ENCODE peak calls at places on chromosomes 12 and 14, in ten cellular contexts. One of them, this sample, is unnamed.

GRCh38 chr12:92827836-92828431 is 101.2 kb downstream of the EEA1 start:
- DNase-seq in lower leg skin: no peak
- DNase-seq in suprapubic skin: no peak
- DNase-seq in tibial nerve: peak; percentile 16
- DNase-seq in fibroblast of mammary gland: peak; percentile 67
- DNase-seq in mucosa of descending colon: peak; percentile 74
- DNase-seq in epithelial cell of esophagus: peak; percentile 66
- DNase-seq in astrocyte: peak; percentile 7
- DNase-seq in heart right ventricle: no peak
- DNase-seq in kidney: no peak
- DNase-seq in this sample: no peak

GRCh38 chr12:104023710-104024109 is 26.3 kb downstream of the GLT8D2 start:
- DNase-seq in tibial nerve: no peak
- DNase-seq in astrocyte: no peak
- DNase-seq in fibroblast of mammary gland: no peak
- DNase-seq in suprapubic skin: no peak
- DNase-seq in heart right ventricle: no peak
- DNase-seq in mucosa of descending colon: no peak
- DNase-seq in kidney: no peak
- DNase-seq in lower leg skin: no peak
- DNase-seq in epithelial cell of esophagus: no peak
- DNase-seq in this sample: no peak

GRCh38 chr12:106342397-106343212 is 14.9 kb upstream of the POLR3B start:
- DNase-seq in kidney: peak; percentile 86
- DNase-seq in mucosa of descending colon: peak; percentile 70
- DNase-seq in lower leg skin: peak; percentile 95
- DNase-seq in astrocyte: peak; percentile 70
- DNase-seq in tibial nerve: peak; percentile 79
- DNase-seq in fibroblast of mammary gland: peak; percentile 89
- DNase-seq in epithelial cell of esophagus: peak; percentile 65
- DNase-seq in suprapubic skin: peak; percentile 86
- DNase-seq in heart right ventricle: peak; percentile 72
- DNase-seq in this sample: no peak

GRCh38 chr12:16350682-16351081 is 3.2 kb downstream of the MGST1 start:
- DNase-seq in fibroblast of mammary gland: peak; percentile 99
- DNase-seq in kidney: no peak
- DNase-seq in mucosa of descending colon: no peak
- DNase-seq in astrocyte: peak; percentile 97
- DNase-seq in tibial nerve: peak; percentile 71
- DNase-seq in heart right ventricle: peak; percentile 12
- DNase-seq in suprapubic skin: no peak
- DNase-seq in lower leg skin: no peak
- DNase-seq in epithelial cell of esophagus: peak; percentile 99
- DNase-seq in this sample: peak; percentile 83

GRCh38 chr12:25976289-25976688 is 17.8 kb downstream of the RASSF8 start:
- DNase-seq in heart right ventricle: no peak
- DNase-seq in astrocyte: no peak
- DNase-seq in kidney: no peak
- DNase-seq in tibial nerve: no peak
- DNase-seq in mucosa of descending colon: no peak
- DNase-seq in suprapubic skin: no peak
- DNase-seq in epithelial cell of esophagus: no peak
- DNase-seq in lower leg skin: no peak
- DNase-seq in fibroblast of mammary gland: peak; percentile 55
- DNase-seq in this sample: no peak

GRCh38 chr12:66633676-66634075 is 45.2 kb downstream of the GRIP1 start:
- DNase-seq in astrocyte: peak; percentile 73
- DNase-seq in kidney: no peak
- DNase-seq in epithelial cell of esophagus: peak; percentile 76
- DNase-seq in fibroblast of mammary gland: peak; percentile 38
- DNase-seq in tibial nerve: no peak
- DNase-seq in suprapubic skin: no peak
- DNase-seq in mucosa of descending colon: no peak
- DNase-seq in heart right ventricle: no peak
- DNase-seq in lower leg skin: no peak
- DNase-seq in this sample: no peak

GRCh38 chr14:69105326-69105725 is 47.6 kb downstream of the DCAF5 start:
- DNase-seq in fibroblast of mammary gland: peak; percentile 84
- DNase-seq in kidney: no peak
- DNase-seq in heart right ventricle: no peak
- DNase-seq in astrocyte: peak; percentile 87
- DNase-seq in tibial nerve: no peak
- DNase-seq in epithelial cell of esophagus: peak; percentile 76
- DNase-seq in suprapubic skin: no peak
- DNase-seq in lower leg skin: no peak
- DNase-seq in mucosa of descending colon: no peak
- DNase-seq in this sample: no peak

GRCh38 chr14:20469890-20470858 is 968 bp downstream of the PNP start:
- DNase-seq in tibial nerve: no peak
- DNase-seq in astrocyte: peak; percentile 57
- DNase-seq in kidney: peak; percentile 79
- DNase-seq in lower leg skin: peak; percentile 87
- DNase-seq in heart right ventricle: no peak
- DNase-seq in epithelial cell of esophagus: peak; percentile 94
- DNase-seq in mucosa of descending colon: peak; percentile 52
- DNase-seq in fibroblast of mammary gland: peak; percentile 88
- DNase-seq in suprapubic skin: no peak
- DNase-seq in this sample: no peak

GRCh38 chr14:19828314-19828713 is 24.7 kb downstream of the OR4N2 start:
- DNase-seq in suprapubic skin: no peak
- DNase-seq in epithelial cell of esophagus: no peak
- DNase-seq in lower leg skin: no peak
- DNase-seq in mucosa of descending colon: no peak
- DNase-seq in fibroblast of mammary gland: no peak
- DNase-seq in heart right ventricle: no peak
- DNase-seq in astrocyte: no peak
- DNase-seq in kidney: no peak
- DNase-seq in tibial nerve: no peak
- DNase-seq in this sample: no peak

GRCh38 chr14:64806202-64806861 is 73.4 kb downstream of the SPTB start:
- DNase-seq in tibial nerve: no peak
- DNase-seq in fibroblast of mammary gland: peak; percentile 76
- DNase-seq in lower leg skin: no peak
- DNase-seq in epithelial cell of esophagus: peak; percentile 74
- DNase-seq in suprapubic skin: peak; percentile 13
- DNase-seq in astrocyte: peak; percentile 97
- DNase-seq in kidney: no peak
- DNase-seq in heart right ventricle: no peak
- DNase-seq in mucosa of descending colon: no peak
- DNase-seq in this sample: peak; percentile 75

GRCh38 chr14:75518625-75519024 is 3.6 kb upstream of the BATF start:
- DNase-seq in heart right ventricle: no peak
- DNase-seq in epithelial cell of esophagus: peak; percentile 47
- DNase-seq in kidney: no peak
- DNase-seq in fibroblast of mammary gland: peak; percentile 37
- DNase-seq in tibial nerve: no peak
- DNase-seq in lower leg skin: no peak
- DNase-seq in suprapubic skin: no peak
- DNase-seq in mucosa of descending colon: peak; percentile 57
- DNase-seq in astrocyte: no peak
- DNase-seq in this sample: no peak

GRCh38 chr14:68794856-68795601 is 2.2 kb upstream of the ZFP36L1 start:
- DNase-seq in tibial nerve: peak; percentile 72
- DNase-seq in heart right ventricle: no peak
- DNase-seq in mucosa of descending colon: peak; percentile 66
- DNase-seq in kidney: peak; percentile 79
- DNase-seq in epithelial cell of esophagus: peak; percentile 65
- DNase-seq in fibroblast of mammary gland: peak; percentile 96
- DNase-seq in lower leg skin: peak; percentile 92
- DNase-seq in suprapubic skin: peak; percentile 81
- DNase-seq in astrocyte: peak; percentile 94
- DNase-seq in this sample: peak; percentile 90

GRCh38 chr12:78185109-78185508 is 354.4 kb downstream of the NAV3 start:
- DNase-seq in mucosa of descending colon: no peak
- DNase-seq in kidney: no peak
- DNase-seq in heart right ventricle: no peak
- DNase-seq in lower leg skin: no peak
- DNase-seq in epithelial cell of esophagus: peak; percentile 75
- DNase-seq in astrocyte: peak; percentile 73
- DNase-seq in suprapubic skin: no peak
- DNase-seq in fibroblast of mammary gland: peak; percentile 83
- DNase-seq in tibial nerve: no peak
- DNase-seq in this sample: no peak

GRCh38 chr12:50611021-50611420 is 106.2 kb downstream of the DIP2B start:
- DNase-seq in heart right ventricle: no peak
- DNase-seq in lower leg skin: no peak
- DNase-seq in fibroblast of mammary gland: no peak
- DNase-seq in kidney: no peak
- DNase-seq in mucosa of descending colon: no peak
- DNase-seq in astrocyte: no peak
- DNase-seq in suprapubic skin: no peak
- DNase-seq in tibial nerve: no peak
- DNase-seq in epithelial cell of esophagus: no peak
- DNase-seq in this sample: no peak

GRCh38 chr12:85182699-85183098 is 97.3 kb upstream of the ALX1 start:
- DNase-seq in mucosa of descending colon: no peak
- DNase-seq in lower leg skin: no peak
- DNase-seq in suprapubic skin: no peak
- DNase-seq in kidney: peak; percentile 74
- DNase-seq in epithelial cell of esophagus: no peak
- DNase-seq in heart right ventricle: no peak
- DNase-seq in tibial nerve: no peak
- DNase-seq in fibroblast of mammary gland: no peak
- DNase-seq in astrocyte: no peak
- DNase-seq in this sample: no peak

GRCh38 chr12:64522807-64523206 is 70.9 kb downstream of the TBK1 start:
- DNase-seq in lower leg skin: no peak
- DNase-seq in fibroblast of mammary gland: peak; percentile 62
- DNase-seq in mucosa of descending colon: no peak
- DNase-seq in astrocyte: peak; percentile 31
- DNase-seq in epithelial cell of esophagus: no peak
- DNase-seq in kidney: no peak
- DNase-seq in heart right ventricle: no peak
- DNase-seq in suprapubic skin: no peak
- DNase-seq in tibial nerve: no peak
- DNase-seq in this sample: no peak

GRCh38 chr14:77124345-77125274 is 17.0 kb downstream of the ZDHHC22 start:
- DNase-seq in lower leg skin: no peak
- DNase-seq in suprapubic skin: no peak
- DNase-seq in astrocyte: no peak
- DNase-seq in mucosa of descending colon: peak; percentile 69
- DNase-seq in fibroblast of mammary gland: peak; percentile 25
- DNase-seq in epithelial cell of esophagus: peak; percentile 44
- DNase-seq in heart right ventricle: peak; percentile 63
- DNase-seq in tibial nerve: peak; percentile 18
- DNase-seq in kidney: peak; percentile 80
- DNase-seq in this sample: no peak
- TF ChIP-seq CTCF in lower leg skin: no peak
- TF ChIP-seq CTCF in suprapubic skin: peak; percentile 82
- TF ChIP-seq CTCF in astrocyte: peak; percentile 24
- TF ChIP-seq CTCF in mucosa of descending colon: peak; percentile 79
- TF ChIP-seq CTCF in fibroblast of mammary gland: no peak
- TF ChIP-seq CTCF in epithelial cell of esophagus: no peak
- TF ChIP-seq CTCF in heart right ventricle: peak; percentile 56
- TF ChIP-seq CTCF in tibial nerve: peak; percentile 92
- TF ChIP-seq CTCF in kidney: peak; percentile 47
- TF ChIP-seq CTCF in this sample: peak; percentile 16

DNA sequence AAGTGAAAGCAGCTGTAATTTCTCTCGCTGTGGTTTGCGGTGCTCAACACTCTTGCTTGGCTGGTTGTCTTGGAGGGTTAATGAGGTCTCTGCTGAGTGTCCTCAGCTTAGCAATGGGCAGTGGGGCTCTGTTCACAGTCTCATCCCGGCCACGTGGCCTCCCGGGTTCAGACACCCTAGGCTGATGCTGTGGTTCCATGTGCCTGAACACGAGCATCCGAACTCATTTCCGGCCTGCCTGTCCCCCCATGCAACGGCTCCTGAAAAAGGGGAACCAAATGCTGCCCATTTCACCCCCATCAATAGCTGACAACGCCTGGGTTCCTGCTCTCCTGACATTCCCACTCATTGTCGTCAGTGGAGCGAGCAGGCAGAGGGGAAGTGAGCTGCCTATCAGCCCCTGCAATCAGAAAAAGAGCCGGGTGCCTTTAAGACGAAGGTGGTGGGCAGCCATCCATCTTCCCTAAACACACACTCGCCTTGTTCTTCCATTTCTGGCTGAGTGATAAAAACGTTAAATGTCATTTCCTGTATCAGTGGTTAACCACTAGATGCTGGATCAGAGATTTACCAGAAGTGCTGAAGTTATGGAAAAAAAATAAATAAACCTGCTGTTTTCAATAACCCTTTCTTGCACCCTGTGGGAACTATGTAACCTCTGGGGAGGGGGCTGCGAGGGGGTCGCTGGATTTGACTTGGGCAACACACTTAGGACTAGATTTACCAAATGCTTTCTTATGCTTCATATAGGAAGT is 60.3 kb upstream of the BCL2L14 start:
- DNase-seq in heart right ventricle: peak; percentile 41
- DNase-seq in fibroblast of mammary gland: peak; percentile 74
- DNase-seq in lower leg skin: peak; percentile 86
- DNase-seq in kidney: no peak
- DNase-seq in tibial nerve: peak; percentile 40
- DNase-seq in mucosa of descending colon: peak; percentile 43
- DNase-seq in suprapubic skin: no peak
- DNase-seq in astrocyte: peak; percentile 91
- DNase-seq in epithelial cell of esophagus: no peak
- DNase-seq in this sample: no peak
- H3K4me3 ChIP-seq in heart right ventricle: peak overlapping the region; percentile 28
- H3K4me3 ChIP-seq in fibroblast of mammary gland: no peak overlapping the region
- H3K4me3 ChIP-seq in lower leg skin: no peak overlapping the region
- H3K4me3 ChIP-seq in kidney: peak overlapping the region; percentile 31
- H3K4me3 ChIP-seq in tibial nerve: peak overlapping the region; percentile 36
- H3K4me3 ChIP-seq in mucosa of descending colon: no peak overlapping the region
- H3K4me3 ChIP-seq in suprapubic skin: peak overlapping the region; percentile 8
- H3K4me3 ChIP-seq in astrocyte: no peak overlapping the region
- H3K4me3 ChIP-seq in epithelial cell of esophagus: no peak overlapping the region
- H3K4me3 ChIP-seq in this sample: peak overlapping the region; percentile 6

DNA sequence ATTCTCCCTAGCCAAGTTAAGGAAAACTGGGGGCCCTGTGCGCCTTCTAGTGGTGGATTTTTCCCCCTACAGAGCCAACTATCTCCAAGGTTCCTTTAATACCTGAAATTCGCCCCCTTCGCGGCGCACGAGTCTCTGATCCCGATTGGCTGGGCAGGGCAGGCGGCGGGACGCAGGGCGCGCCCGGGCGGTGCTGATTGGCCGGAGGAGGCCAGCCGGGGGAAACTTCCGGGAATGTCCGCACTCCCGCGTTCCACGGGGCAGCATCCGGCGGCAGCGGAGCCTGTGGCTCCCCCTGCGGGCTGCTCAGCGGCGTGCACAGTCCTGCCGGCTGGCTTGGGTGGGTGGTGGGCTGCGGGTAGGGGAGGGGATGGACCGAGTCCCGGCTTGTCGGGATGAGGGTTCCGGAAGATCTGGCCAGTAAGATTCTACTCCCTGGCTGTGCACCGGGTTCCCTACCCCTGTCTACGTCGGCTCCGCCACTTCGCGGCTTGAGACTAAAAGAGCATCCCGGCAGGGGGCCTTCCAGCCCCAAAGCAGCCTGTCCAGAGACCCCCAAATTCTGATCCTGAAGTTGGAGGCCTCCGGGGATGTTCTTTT is at the start of gene NABP2:
- DNase-seq in suprapubic skin: peak; percentile 99
- DNase-seq in lower leg skin: peak; percentile 99
- DNase-seq in astrocyte: peak; percentile 91
- DNase-seq in heart right ventricle: peak; percentile 98
- DNase-seq in epithelial cell of esophagus: peak; percentile 99
- DNase-seq in fibroblast of mammary gland: peak; percentile 96
- DNase-seq in mucosa of descending colon: peak; percentile 98
- DNase-seq in kidney: peak; percentile 99
- DNase-seq in tibial nerve: peak; percentile 97
- DNase-seq in this sample: peak; percentile 75
- TF ChIP-seq CTCF in suprapubic skin: peak; percentile 93
- TF ChIP-seq CTCF in lower leg skin: peak; percentile 93
- TF ChIP-seq CTCF in astrocyte: peak; percentile 73
- TF ChIP-seq CTCF in heart right ventricle: peak; percentile 86
- TF ChIP-seq CTCF in epithelial cell of esophagus: peak; percentile 65
- TF ChIP-seq CTCF in fibroblast of mammary gland: peak; percentile 72
- TF ChIP-seq CTCF in mucosa of descending colon: peak; percentile 87
- TF ChIP-seq CTCF in kidney: peak; percentile 81
- TF ChIP-seq CTCF in tibial nerve: peak; percentile 97
- TF ChIP-seq CTCF in this sample: peak; percentile 96

GRCh38 chr14:91303091-91303923 is 58.8 kb upstream of the GPR68 start:
- DNase-seq in fibroblast of mammary gland: peak; percentile 7
- DNase-seq in suprapubic skin: no peak
- DNase-seq in astrocyte: no peak
- DNase-seq in mucosa of descending colon: peak; percentile 41
- DNase-seq in tibial nerve: no peak
- DNase-seq in heart right ventricle: peak; percentile 72
- DNase-seq in epithelial cell of esophagus: peak; percentile 36
- DNase-seq in lower leg skin: no peak
- DNase-seq in kidney: no peak
- DNase-seq in this sample: no peak
- H3K4me3 ChIP-seq in fibroblast of mammary gland: no peak overlapping the region
- H3K4me3 ChIP-seq in suprapubic skin: no peak overlapping the region
- H3K4me3 ChIP-seq in astrocyte: no peak overlapping the region
- H3K4me3 ChIP-seq in mucosa of descending colon: no peak overlapping the region
- H3K4me3 ChIP-seq in tibial nerve: no peak overlapping the region
- H3K4me3 ChIP-seq in heart right ventricle: no peak overlapping the region
- H3K4me3 ChIP-seq in epithelial cell of esophagus: no peak overlapping the region
- H3K4me3 ChIP-seq in lower leg skin: no peak overlapping the region
- H3K4me3 ChIP-seq in kidney: no peak overlapping the region
- H3K4me3 ChIP-seq in this sample: no peak overlapping the region